ENCODE peak calls at places on chromosome 20, in ten cellular contexts. P is activated CD4-positive, CD25-positive, alpha-beta regulatory T cell; H is NCI-H345; E is pons; R is stimulated activated CD8-positive, alpha-beta memory T cell treated with anti-CD3 and anti-CD28 coated beads, Interleukin-2, amount 100 ng/mL, for 1 hour; G is dorsolateral prefrontal cortex; X is ureter; T is choroid plexus epithelial cell; U is T follicular helper cell; L is SHP77. B is an unnamed sample.

GRCh38 chr20:18781509-18781908 is 32.1 kb upstream of the SCP2D1 start:
- DNase-seq in P (no peak), H (no peak), E (no peak), R (no peak), G (no peak), X (no peak), T (no peak), U (no peak), L (no peak), B (no peak)

GRCh38 chr20:62157387-62158087 is 14.0 kb downstream of the SS18L1 start:
- DNase-seq in P (no peak), H (no peak), E (no peak), R (no peak), G (no peak), X (no peak), T (no peak), U (no peak), L (no peak), B (no peak)

GRCh38 chr20:17895641-17896246 is 72.8 kb downstream of the SNX5 start:
- DNase-seq in P (peak), H (no peak), E (peak), R (no peak), G (peak), X (peak), T (peak), U (no peak), L (no peak), B (no peak)

GRCh38 chr20:33733654-33734576 is 2.1 kb downstream of the ZNF341 start:
- DNase-seq in P (no peak), H (peak), E (peak), R (no peak), G (no peak), X (no peak), T (peak), U (no peak), L (no peak), B (peak)

GRCh38 chr20:21137078-21137477 is 11.2 kb downstream of the KIZ start:
- DNase-seq in P (no peak), H (peak), E (no peak), R (no peak), G (no peak), X (no peak), T (no peak), U (no peak), L (no peak), B (no peak)

GRCh38 chr20:60010689-60011417 is 52.6 kb downstream of the CDH26 start:
- DNase-seq in P (no peak), H (no peak), E (no peak), R (no peak), G (no peak), X (no peak), T (no peak), U (no peak), L (no peak), B (no peak)

GRCh38 chr20:35823147-35823546 is 51.3 kb downstream of the PHF20 start:
- DNase-seq in P (no peak), H (no peak), E (no peak), R (no peak), G (no peak), X (no peak), T (no peak), U (no peak), L (no peak), B (no peak)

GRCh38 chr20:46325788-46326472 is 17.6 kb upstream of the CDH22 start:
- DNase-seq in P (no peak), H (no peak), E (no peak), R (no peak), G (no peak), X (no peak), T (no peak), U (no peak), L (no peak), B (no peak)

GRCh38 chr20:54193817-54194216 is 14.1 kb upstream of the PFDN4 start:
- DNase-seq in P (no peak), H (no peak), E (no peak), R (no peak), G (no peak), X (no peak), T (no peak), U (no peak), L (no peak), B (no peak)

GRCh38 chr20:59830107-59831023 is 103.1 kb downstream of the SYCP2 start:
- DNase-seq in P (no peak), H (peak), E (no peak), R (no peak), G (no peak), X (no peak), T (no peak), U (no peak), L (no peak), B (no peak)

GRCh38 chr20:752263-752662 is 16.0 kb downstream of the SLC52A3 start:
- DNase-seq in P (no peak), H (no peak), E (no peak), R (no peak), G (no peak), X (no peak), T (no peak), U (no peak), L (no peak), B (no peak)

GRCh38 chr20:35561268-35561667 is 19.4 kb downstream of the ERGIC3 start:
- DNase-seq in P (no peak), H (peak), E (peak), R (no peak), G (peak), X (no peak), T (peak), U (no peak), L (peak), B (peak)

GRCh38 chr20:38812182-38812581 is 6.7 kb downstream of the PPP1R16B start:
- DNase-seq in P (no peak), H (no peak), E (no peak), R (no peak), G (no peak), X (no peak), T (no peak), U (no peak), L (no peak), B (no peak)

GRCh38 chr20:50521709-50522674 is 11.8 kb downstream of the PTPN1 start:
- DNase-seq in P (no peak), H (no peak), E (no peak), R (no peak), G (no peak), X (no peak), T (no peak), U (no peak), L (no peak), B (no peak)

GRCh38 chr20:17613328-17614175 is 43.7 kb downstream of the DSTN start:
- DNase-seq in P (no peak), H (no peak), E (no peak), R (no peak), G (no peak), X (peak), T (no peak), U (no peak), L (no peak), B (no peak)

GRCh38 chr20:48912065-48912464 is 9.4 kb upstream of the ARFGEF2 start:
- DNase-seq in P (no peak), H (no peak), E (no peak), R (no peak), G (no peak), X (no peak), T (no peak), U (no peak), L (no peak), B (no peak)

GRCh38 chr20:8557711-8558110 is 425.6 kb downstream of the PLCB1 start:
- DNase-seq in P (no peak), H (no peak), E (no peak), R (no peak), G (no peak), X (no peak), T (peak), U (no peak), L (no peak), B (peak)

GRCh38 chr20:14470977-14471642 is 133.7 kb upstream of the FLRT3 start:
- DNase-seq in P (no peak), H (no peak), E (no peak), R (no peak), G (no peak), X (no peak), T (no peak), U (no peak), L (no peak), B (no peak)

GRCh38 chr20:23235173-23236027 is 115.2 kb upstream of the NXT1 start:
- DNase-seq in P (no peak), H (peak), E (peak), R (no peak), G (peak), X (peak), T (peak), U (no peak), L (peak), B (peak)

GRCh38 chr20:35523298-35523888 is 6.1 kb downstream of the C20orf173 start:
- DNase-seq in P (no peak), H (no peak), E (no peak), R (no peak), G (no peak), X (no peak), T (peak), U (peak), L (peak), B (no peak)

GRCh38 chr20:35314460-35315198 is 22.4 kb upstream of the FAM83C start:
- DNase-seq in P (no peak), H (no peak), E (no peak), R (no peak), G (no peak), X (no peak), T (no peak), U (no peak), L (no peak), B (peak)

GRCh38 chr20:62569615-62570014 is 72.7 kb upstream of the SLCO4A1 start:
- DNase-seq in P (no peak), H (no peak), E (no peak), R (no peak), G (no peak), X (no peak), T (no peak), U (no peak), L (no peak), B (no peak)

GRCh38 chr20:43910564-43910963 is 4.1 kb upstream of the TOX2 start:
- DNase-seq in P (no peak), H (no peak), E (no peak), R (no peak), G (no peak), X (no peak), T (no peak), U (no peak), L (no peak), B (no peak)

GRCh38 chr20:39289316-39289715 is 327.2 kb downstream of the DHX35 start:
- DNase-seq in P (no peak), H (peak), E (no peak), R (no peak), G (no peak), X (no peak), T (no peak), U (no peak), L (no peak), B (no peak)

GRCh38 chr20:2602746-2603145 is 49.7 kb upstream of the NOP56 start:
- DNase-seq in P (no peak), H (no peak), E (no peak), R (no peak), G (no peak), X (no peak), T (no peak), U (no peak), L (no peak), B (no peak)

GRCh38 chr20:57414867-57415592 is 23.8 kb downstream of the RBM38 start:
- DNase-seq in P (no peak), H (no peak), E (no peak), R (no peak), G (no peak), X (no peak), T (peak), U (no peak), L (no peak), B (peak)

GRCh38 chr20:32920530-32921298 is 62.0 kb downstream of the EFCAB8 start:
- DNase-seq in P (no peak), H (no peak), E (no peak), R (no peak), G (no peak), X (peak), T (no peak), U (no peak), L (no peak), B (no peak)

GRCh38 chr20:10179574-10180298 is 38.9 kb upstream of the SNAP25 start:
- DNase-seq in P (no peak), H (no peak), E (no peak), R (no peak), G (no peak), X (no peak), T (peak), U (no peak), L (peak), B (no peak)

GRCh38 chr20:40532103-40532502 is 156.9 kb downstream of the MAFB start:
- DNase-seq in P (no peak), H (no peak), E (no peak), R (no peak), G (no peak), X (no peak), T (peak), U (no peak), L (no peak), B (no peak)

GRCh38 chr20:24918579-24919566 is 30.2 kb upstream of the CST7 start:
- DNase-seq in P (no peak), H (no peak), E (peak), R (no peak), G (no peak), X (no peak), T (no peak), U (no peak), L (no peak), B (no peak)